ENCODE peak calls at places on chromosome 11, in eight cellular contexts. O is GM23338, W is brain microvascular endothelial cell, X is A549, U is iPS DF 6.9, I is adrenal gland, D is GM23248, E is DND-41. T is an unnamed sample.

GRCh38 chr11:91248199-91248807 is 976.3 kb upstream of the FAT3 start:
- DNase-seq in O (peak; percentile 74), W (peak; percentile 59), X (peak; percentile 57), U (no peak), I (peak; percentile 31), D (peak; percentile 49), E (peak; percentile 13), T (no peak)

GRCh38 chr11:36088234-36088975 is 144.5 kb downstream of the LDLRAD3 start:
- DNase-seq in O (no peak), W (no peak), X (no peak), U (no peak), I (no peak), D (peak; percentile 69), E (no peak), T (no peak)

GRCh38 chr11:3225826-3226750 is 6.1 kb downstream of the MRGPRE start:
- DNase-seq in O (no peak), W (no peak), X (no peak), U (no peak), I (peak; percentile 6), D (peak; percentile 38), E (no peak), T (no peak)

GRCh38 chr11:114040706-114041211 is 18.8 kb upstream of the ZBTB16 start:
- DNase-seq in O (no peak), W (no peak), X (peak; percentile 36), U (no peak), I (no peak), D (peak; percentile 65), E (no peak), T (no peak)

GRCh38 chr11:124740277-124740882 is 638 bp downstream of the NRGN start:
- DNase-seq in O (peak; percentile 43), W (no peak), X (peak; percentile 23), U (no peak), I (no peak), D (peak; percentile 60), E (no peak), T (peak; percentile 54)

GRCh38 chr11:940496-941135 is 14.9 kb downstream of the AP2A2 start:
- DNase-seq in O (no peak), W (no peak), X (no peak), U (no peak), I (no peak), D (no peak), E (no peak), T (no peak)

GRCh38 chr11:130223291-130223971 is 63.8 kb downstream of the ST14 start:
- DNase-seq in O (no peak), W (no peak), X (no peak), U (no peak), I (no peak), D (no peak), E (no peak), T (no peak)

GRCh38 chr11:3964935-3965511 is 109.6 kb downstream of the STIM1 start:
- DNase-seq in O (no peak), W (no peak), X (no peak), U (no peak), I (no peak), D (no peak), E (no peak), T (no peak)

GRCh38 chr11:122099345-122100045 is 16.5 kb downstream of the BLID start:
- DNase-seq in O (no peak), W (no peak), X (no peak), U (no peak), I (no peak), D (peak; percentile 74), E (no peak), T (no peak)

GRCh38 chr11:122100222-122101080 is 15.6 kb downstream of the BLID start:
- DNase-seq in O (peak; percentile 74), W (no peak), X (no peak), U (no peak), I (peak; percentile 73), D (peak; percentile 85), E (no peak), T (no peak)

GRCh38 chr11:122098223-122098980 is 17.6 kb downstream of the BLID start:
- DNase-seq in O (no peak), W (no peak), X (no peak), U (no peak), I (no peak), D (no peak), E (no peak), T (no peak)

GRCh38 chr11:122095950-122096942 is 19.8 kb downstream of the BLID start:
- DNase-seq in O (no peak), W (no peak), X (no peak), U (no peak), I (no peak), D (peak; percentile 52), E (no peak), T (no peak)

DNA sequence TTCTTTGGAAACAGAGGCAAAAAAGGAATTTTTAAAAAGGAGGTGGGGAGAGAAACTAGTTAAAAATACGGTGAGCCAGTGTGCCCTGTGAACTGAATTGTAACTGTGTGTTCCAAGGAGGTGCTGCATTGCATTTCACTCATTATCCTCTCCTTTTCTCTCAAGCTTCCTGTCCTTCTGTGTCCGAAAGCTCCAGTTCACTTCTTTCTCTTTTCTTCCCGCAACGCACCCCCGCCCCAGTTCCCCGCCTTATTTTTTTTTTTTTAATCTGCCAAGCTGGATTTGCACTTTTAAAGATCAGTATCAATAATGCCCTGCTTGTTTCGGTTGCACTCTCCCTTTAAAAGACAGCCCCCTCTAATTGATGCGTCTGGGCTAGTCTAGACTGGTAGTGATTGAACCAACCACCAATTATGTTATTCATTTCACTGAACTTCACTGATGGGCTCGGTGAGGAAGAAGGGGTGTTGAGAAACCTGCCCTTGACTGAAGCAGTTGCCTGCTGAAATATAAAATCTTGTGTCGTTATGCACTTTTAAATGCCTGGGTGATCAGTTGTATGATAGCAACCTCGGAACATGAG is 18.5 kb downstream of the BLID start:
- DNase-seq in O (peak; percentile 26), W (no peak), X (no peak), U (no peak), I (no peak), D (peak; percentile 68), E (no peak), T (no peak)
- H3K27ac ChIP-seq in O (no peak overlapping the region), W (peak overlapping the region; percentile 64), X (no peak overlapping the region), U (no peak overlapping the region), I (no peak overlapping the region), D (peak overlapping the region; percentile 93), E (no peak overlapping the region), T (no peak overlapping the region)

GRCh38 chr11:128731041-128731663 is 37.3 kb downstream of the FLI1 start:
- DNase-seq in O (no peak), W (no peak), X (no peak), U (no peak), I (no peak), D (no peak), E (no peak), T (no peak)

GRCh38 chr11:128732471-128733277 is 38.8 kb downstream of the FLI1 start:
- DNase-seq in O (no peak), W (no peak), X (no peak), U (no peak), I (no peak), D (no peak), E (no peak), T (no peak)

GRCh38 chr11:128735935-128736610 is 42.2 kb downstream of the FLI1 start:
- DNase-seq in O (no peak), W (no peak), X (no peak), U (no peak), I (no peak), D (no peak), E (no peak), T (no peak)

GRCh38 chr11:128734439-128735224 is 40.8 kb downstream of the FLI1 start:
- DNase-seq in O (no peak), W (no peak), X (no peak), U (no peak), I (no peak), D (no peak), E (no peak), T (no peak)

DNA sequence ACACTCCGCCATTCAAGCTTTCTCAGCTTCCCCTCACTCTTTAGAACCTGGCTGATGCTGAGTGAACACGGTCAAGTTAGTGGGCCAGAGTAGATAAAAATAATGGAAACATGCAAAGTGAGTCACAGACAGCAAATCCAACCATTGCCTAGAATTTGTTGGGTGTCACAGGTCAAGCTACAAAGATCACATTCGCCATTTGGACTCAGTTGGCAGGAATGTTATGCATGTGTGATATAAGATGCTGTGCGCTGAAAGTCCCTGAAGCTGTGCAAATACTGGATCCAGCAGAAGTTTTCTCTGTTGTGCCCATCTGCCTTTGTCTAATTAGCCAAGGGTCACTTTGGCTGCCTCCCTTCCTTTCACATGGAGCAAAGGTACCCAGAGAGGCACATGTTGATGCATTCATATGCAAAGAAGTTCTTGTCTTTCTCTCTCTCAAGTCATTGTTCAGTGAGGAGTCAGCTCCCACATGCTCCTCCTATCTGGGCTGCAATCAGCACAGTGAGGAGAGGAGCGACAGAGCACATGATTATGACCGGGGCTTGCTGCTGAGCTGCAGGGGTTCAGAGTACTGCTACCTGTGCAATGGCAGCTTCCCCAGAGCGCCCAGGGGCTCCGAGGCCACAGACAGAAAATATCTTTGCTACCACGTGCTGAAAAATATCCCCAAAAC is 39.7 kb downstream of the FLI1 start:
- DNase-seq in O (peak; percentile 90), W (peak; percentile 65), X (no peak), U (peak; percentile 78), I (no peak), D (no peak), E (no peak), T (no peak)
- H3K4me3 ChIP-seq in O (peak overlapping the region; percentile 27), W (no peak overlapping the region), X (no peak overlapping the region), U (no peak overlapping the region), I (no peak overlapping the region), D (no peak overlapping the region), E (no peak overlapping the region), T (peak overlapping the region; percentile 32)

DNA sequence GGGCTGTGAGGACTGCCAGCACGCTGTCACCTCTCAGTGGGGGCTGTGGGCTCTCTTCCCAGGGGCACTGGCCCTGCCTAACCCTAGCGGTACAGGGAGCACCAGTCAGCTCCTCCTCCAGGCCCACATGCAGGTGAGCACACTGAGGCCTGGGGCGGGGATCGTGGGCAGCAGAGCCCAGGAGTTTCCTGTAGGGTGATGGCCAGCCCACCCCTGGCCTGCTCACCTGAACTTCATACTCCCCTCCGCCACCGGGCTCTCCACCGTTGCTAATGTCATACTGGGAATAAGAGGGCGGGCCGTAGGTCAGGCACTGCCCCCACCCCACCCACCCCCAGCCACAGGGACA is 10.0 kb upstream of the TREH start:
- DNase-seq in O (no peak), W (no peak), X (no peak), U (no peak), I (no peak), D (no peak), E (no peak), T (no peak)
- H3K27ac ChIP-seq in O (no peak overlapping the region), W (no peak overlapping the region), X (peak overlapping the region; percentile 91), U (no peak overlapping the region), I (no peak overlapping the region), D (no peak overlapping the region), E (no peak overlapping the region), T (no peak overlapping the region)

GRCh38 chr11:26198697-26199096 is 133.2 kb upstream of the ANO3 start:
- DNase-seq in O (no peak), W (no peak), X (no peak), U (no peak), I (no peak), D (no peak), E (no peak), T (no peak)

GRCh38 chr11:26191193-26191592 is 140.7 kb upstream of the ANO3 start:
- DNase-seq in O (no peak), W (no peak), X (no peak), U (no peak), I (no peak), D (no peak), E (no peak), T (no peak)

GRCh38 chr11:26188559-26188958 is 143.4 kb upstream of the ANO3 start:
- DNase-seq in O (no peak), W (no peak), X (no peak), U (no peak), I (no peak), D (peak; percentile 55), E (no peak), T (no peak)

GRCh38 chr11:26194871-26195270 is 137.1 kb upstream of the ANO3 start:
- DNase-seq in O (no peak), W (peak; percentile 35), X (no peak), U (no peak), I (no peak), D (no peak), E (no peak), T (no peak)

GRCh38 chr11:26193714-26194373 is 138.1 kb upstream of the ANO3 start:
- DNase-seq in O (peak; percentile 8), W (no peak), X (no peak), U (no peak), I (no peak), D (peak; percentile 64), E (no peak), T (no peak)
- H3K4me3 ChIP-seq in O (no peak overlapping the region), W (no peak overlapping the region), X (no peak overlapping the region), U (no peak overlapping the region), I (no peak overlapping the region), D (no peak overlapping the region), E (no peak overlapping the region), T (no peak overlapping the region)